ENCODE peak calls at places on chromosomes 6 and 20, in six cellular contexts. One of them, this sample, is unnamed.

GRCh38 chr6:169023161-169023874 is 230.3 kb downstream of the THBS2 start:
- DNase-seq in body of pancreas: no peak
- DNase-seq in dermis blood vessel endothelial cell: no peak
- DNase-seq in activated CD8-positive, alpha-beta memory T cell treated with anti-CD3 and anti-CD28 coated beads for 4 hours: no peak
- DNase-seq in GDM1: no peak
- DNase-seq in AG10803: no peak
- DNase-seq in this sample: no peak

GRCh38 chr6:149284904-149285303 is 32.6 kb upstream of the TAB2 start:
- DNase-seq in body of pancreas: no peak
- DNase-seq in dermis blood vessel endothelial cell: no peak
- DNase-seq in activated CD8-positive, alpha-beta memory T cell treated with anti-CD3 and anti-CD28 coated beads for 4 hours: no peak
- DNase-seq in GDM1: no peak
- DNase-seq in AG10803: no peak
- DNase-seq in this sample: no peak

GRCh38 chr6:155267411-155267810 is 3.6 kb downstream of the CLDN20 start:
- DNase-seq in body of pancreas: no peak
- DNase-seq in dermis blood vessel endothelial cell: no peak
- DNase-seq in activated CD8-positive, alpha-beta memory T cell treated with anti-CD3 and anti-CD28 coated beads for 4 hours: no peak
- DNase-seq in GDM1: no peak
- DNase-seq in AG10803: no peak
- DNase-seq in this sample: no peak

GRCh38 chr20:31596831-31597482 is 8.1 kb upstream of the ID1 start:
- DNase-seq in body of pancreas: no peak
- DNase-seq in dermis blood vessel endothelial cell: no peak
- DNase-seq in activated CD8-positive, alpha-beta memory T cell treated with anti-CD3 and anti-CD28 coated beads for 4 hours: no peak
- DNase-seq in GDM1: no peak
- DNase-seq in AG10803: no peak
- DNase-seq in this sample: no peak

GRCh38 chr6:136290406-136291010 is 862 bp upstream of the BCLAF1 start:
- DNase-seq in body of pancreas: peak
- DNase-seq in dermis blood vessel endothelial cell: peak
- DNase-seq in activated CD8-positive, alpha-beta memory T cell treated with anti-CD3 and anti-CD28 coated beads for 4 hours: peak
- DNase-seq in GDM1: peak
- DNase-seq in AG10803: peak
- DNase-seq in this sample: no peak

GRCh38 chr6:145031001-145031400 is 704.3 kb downstream of the EPM2A start:
- DNase-seq in body of pancreas: no peak
- DNase-seq in dermis blood vessel endothelial cell: peak
- DNase-seq in activated CD8-positive, alpha-beta memory T cell treated with anti-CD3 and anti-CD28 coated beads for 4 hours: no peak
- DNase-seq in GDM1: no peak
- DNase-seq in AG10803: peak
- DNase-seq in this sample: no peak

GRCh38 chr6:132482595-132482994 is 30.3 kb downstream of the STX7 start:
- DNase-seq in body of pancreas: no peak
- DNase-seq in dermis blood vessel endothelial cell: no peak
- DNase-seq in activated CD8-positive, alpha-beta memory T cell treated with anti-CD3 and anti-CD28 coated beads for 4 hours: no peak
- DNase-seq in GDM1: no peak
- DNase-seq in AG10803: peak
- DNase-seq in this sample: no peak

GRCh38 chr20:18156045-18156444 is 18.4 kb downstream of the KAT14 start:
- DNase-seq in body of pancreas: no peak
- DNase-seq in dermis blood vessel endothelial cell: no peak
- DNase-seq in activated CD8-positive, alpha-beta memory T cell treated with anti-CD3 and anti-CD28 coated beads for 4 hours: no peak
- DNase-seq in GDM1: no peak
- DNase-seq in AG10803: no peak
- DNase-seq in this sample: no peak

GRCh38 chr6:118562959-118563358 is 14.9 kb downstream of the PLN start:
- DNase-seq in body of pancreas: no peak
- DNase-seq in dermis blood vessel endothelial cell: peak
- DNase-seq in activated CD8-positive, alpha-beta memory T cell treated with anti-CD3 and anti-CD28 coated beads for 4 hours: no peak
- DNase-seq in GDM1: no peak
- DNase-seq in AG10803: peak
- DNase-seq in this sample: no peak

GRCh38 chr20:36336838-36337478 is 30.8 kb downstream of the DLGAP4 start:
- DNase-seq in body of pancreas: no peak
- DNase-seq in dermis blood vessel endothelial cell: no peak
- DNase-seq in activated CD8-positive, alpha-beta memory T cell treated with anti-CD3 and anti-CD28 coated beads for 4 hours: no peak
- DNase-seq in GDM1: no peak
- DNase-seq in AG10803: no peak
- DNase-seq in this sample: no peak

GRCh38 chr20:37251836-37252477 is 9.7 kb downstream of the GHRH start:
- DNase-seq in body of pancreas: no peak
- DNase-seq in dermis blood vessel endothelial cell: peak
- DNase-seq in activated CD8-positive, alpha-beta memory T cell treated with anti-CD3 and anti-CD28 coated beads for 4 hours: no peak
- DNase-seq in GDM1: no peak
- DNase-seq in AG10803: no peak
- DNase-seq in this sample: no peak

GRCh38 chr6:127302728-127303675 is 36.3 kb downstream of the RNF146 start:
- DNase-seq in body of pancreas: peak
- DNase-seq in dermis blood vessel endothelial cell: peak
- DNase-seq in activated CD8-positive, alpha-beta memory T cell treated with anti-CD3 and anti-CD28 coated beads for 4 hours: no peak
- DNase-seq in GDM1: no peak
- DNase-seq in AG10803: peak
- DNase-seq in this sample: peak

GRCh38 chr6:131694832-131695426 is 6.3 kb downstream of the OR2A4 start:
- DNase-seq in body of pancreas: peak
- DNase-seq in dermis blood vessel endothelial cell: peak
- DNase-seq in activated CD8-positive, alpha-beta memory T cell treated with anti-CD3 and anti-CD28 coated beads for 4 hours: no peak
- DNase-seq in GDM1: peak
- DNase-seq in AG10803: peak
- DNase-seq in this sample: peak

GRCh38 chr20:35776513-35777101 is 4.8 kb downstream of the PHF20 start:
- DNase-seq in body of pancreas: peak
- DNase-seq in dermis blood vessel endothelial cell: peak
- DNase-seq in activated CD8-positive, alpha-beta memory T cell treated with anti-CD3 and anti-CD28 coated beads for 4 hours: no peak
- DNase-seq in GDM1: no peak
- DNase-seq in AG10803: peak
- DNase-seq in this sample: peak

GRCh38 chr6:88609973-88610372 is 353.4 kb downstream of the RNGTT start:
- DNase-seq in body of pancreas: no peak
- DNase-seq in dermis blood vessel endothelial cell: no peak
- DNase-seq in activated CD8-positive, alpha-beta memory T cell treated with anti-CD3 and anti-CD28 coated beads for 4 hours: no peak
- DNase-seq in GDM1: no peak
- DNase-seq in AG10803: no peak
- DNase-seq in this sample: no peak

GRCh38 chr6:34189806-34190503 is 44.1 kb upstream of the GRM4 start:
- DNase-seq in body of pancreas: no peak
- DNase-seq in dermis blood vessel endothelial cell: no peak
- DNase-seq in activated CD8-positive, alpha-beta memory T cell treated with anti-CD3 and anti-CD28 coated beads for 4 hours: no peak
- DNase-seq in GDM1: no peak
- DNase-seq in AG10803: no peak
- DNase-seq in this sample: peak

GRCh38 chr6:6179858-6180257 is 140.6 kb downstream of the F13A1 start:
- DNase-seq in body of pancreas: no peak
- DNase-seq in dermis blood vessel endothelial cell: no peak
- DNase-seq in activated CD8-positive, alpha-beta memory T cell treated with anti-CD3 and anti-CD28 coated beads for 4 hours: no peak
- DNase-seq in GDM1: no peak
- DNase-seq in AG10803: no peak
- DNase-seq in this sample: no peak

GRCh38 chr6:35769211-35769610 is 7.2 kb upstream of the CLPSL2 start:
- DNase-seq in body of pancreas: no peak
- DNase-seq in dermis blood vessel endothelial cell: no peak
- DNase-seq in activated CD8-positive, alpha-beta memory T cell treated with anti-CD3 and anti-CD28 coated beads for 4 hours: no peak
- DNase-seq in GDM1: no peak
- DNase-seq in AG10803: no peak
- DNase-seq in this sample: no peak

GRCh38 chr20:57620274-57620990 is at the start of gene ZBP1:
- DNase-seq in body of pancreas: no peak
- DNase-seq in dermis blood vessel endothelial cell: no peak
- DNase-seq in activated CD8-positive, alpha-beta memory T cell treated with anti-CD3 and anti-CD28 coated beads for 4 hours: peak
- DNase-seq in GDM1: no peak
- DNase-seq in AG10803: no peak
- DNase-seq in this sample: no peak

GRCh38 chr6:26017567-26017966 is 55.0 kb downstream of the TRIM38 start:
- DNase-seq in body of pancreas: peak
- DNase-seq in dermis blood vessel endothelial cell: peak
- DNase-seq in activated CD8-positive, alpha-beta memory T cell treated with anti-CD3 and anti-CD28 coated beads for 4 hours: peak
- DNase-seq in GDM1: no peak
- DNase-seq in AG10803: peak
- DNase-seq in this sample: peak

GRCh38 chr20:6008254-6008653 is 45.6 kb downstream of the LRRN4 start:
- DNase-seq in body of pancreas: peak
- DNase-seq in dermis blood vessel endothelial cell: peak
- DNase-seq in activated CD8-positive, alpha-beta memory T cell treated with anti-CD3 and anti-CD28 coated beads for 4 hours: no peak
- DNase-seq in GDM1: peak
- DNase-seq in AG10803: peak
- DNase-seq in this sample: peak

GRCh38 chr20:15708984-15709598 is 864.2 kb downstream of the KIF16B start:
- DNase-seq in body of pancreas: peak
- DNase-seq in dermis blood vessel endothelial cell: peak
- DNase-seq in activated CD8-positive, alpha-beta memory T cell treated with anti-CD3 and anti-CD28 coated beads for 4 hours: peak
- DNase-seq in GDM1: peak
- DNase-seq in AG10803: no peak
- DNase-seq in this sample: peak

GRCh38 chr6:141361559-141361958 is 771.2 kb upstream of the GJE1 start:
- DNase-seq in body of pancreas: no peak
- DNase-seq in dermis blood vessel endothelial cell: no peak
- DNase-seq in activated CD8-positive, alpha-beta memory T cell treated with anti-CD3 and anti-CD28 coated beads for 4 hours: no peak
- DNase-seq in GDM1: no peak
- DNase-seq in AG10803: no peak
- DNase-seq in this sample: no peak

GRCh38 chr20:35253010-35253409 is 24.9 kb downstream of the MMP24OS start:
- DNase-seq in body of pancreas: no peak
- DNase-seq in dermis blood vessel endothelial cell: no peak
- DNase-seq in activated CD8-positive, alpha-beta memory T cell treated with anti-CD3 and anti-CD28 coated beads for 4 hours: no peak
- DNase-seq in GDM1: no peak
- DNase-seq in AG10803: no peak
- DNase-seq in this sample: no peak

GRCh38 chr20:19964289-19965263 is 52.6 kb upstream of the NAA20 start:
- DNase-seq in body of pancreas: peak
- DNase-seq in dermis blood vessel endothelial cell: peak
- DNase-seq in activated CD8-positive, alpha-beta memory T cell treated with anti-CD3 and anti-CD28 coated beads for 4 hours: no peak
- DNase-seq in GDM1: no peak
- DNase-seq in AG10803: peak
- DNase-seq in this sample: no peak

GRCh38 chr6:61886608-61887259 is 399.3 kb downstream of the KHDRBS2 start:
- DNase-seq in body of pancreas: no peak
- DNase-seq in dermis blood vessel endothelial cell: no peak
- DNase-seq in activated CD8-positive, alpha-beta memory T cell treated with anti-CD3 and anti-CD28 coated beads for 4 hours: no peak
- DNase-seq in GDM1: no peak
- DNase-seq in AG10803: no peak
- DNase-seq in this sample: no peak

GRCh38 chr20:20827992-20828597 is 115.7 kb upstream of the RALGAPA2 start:
- DNase-seq in body of pancreas: no peak
- DNase-seq in dermis blood vessel endothelial cell: no peak
- DNase-seq in activated CD8-positive, alpha-beta memory T cell treated with anti-CD3 and anti-CD28 coated beads for 4 hours: no peak
- DNase-seq in GDM1: no peak
- DNase-seq in AG10803: no peak
- DNase-seq in this sample: no peak

GRCh38 chr6:69593706-69594105 is 203.1 kb downstream of the LMBRD1 start:
- DNase-seq in body of pancreas: no peak
- DNase-seq in dermis blood vessel endothelial cell: no peak
- DNase-seq in activated CD8-positive, alpha-beta memory T cell treated with anti-CD3 and anti-CD28 coated beads for 4 hours: no peak
- DNase-seq in GDM1: no peak
- DNase-seq in AG10803: no peak
- DNase-seq in this sample: no peak

GRCh38 chr6:2576499-2576898 is 174.2 kb downstream of the MYLK4 start:
- DNase-seq in body of pancreas: no peak
- DNase-seq in dermis blood vessel endothelial cell: peak
- DNase-seq in activated CD8-positive, alpha-beta memory T cell treated with anti-CD3 and anti-CD28 coated beads for 4 hours: no peak
- DNase-seq in GDM1: no peak
- DNase-seq in AG10803: no peak
- DNase-seq in this sample: no peak

GRCh38 chr6:34526241-34526972 is 29.7 kb downstream of the SPDEF start:
- DNase-seq in body of pancreas: no peak
- DNase-seq in dermis blood vessel endothelial cell: peak
- DNase-seq in activated CD8-positive, alpha-beta memory T cell treated with anti-CD3 and anti-CD28 coated beads for 4 hours: no peak
- DNase-seq in GDM1: no peak
- DNase-seq in AG10803: no peak
- DNase-seq in this sample: no peak

GRCh38 chr6:127618729-127619128 is 41.8 kb downstream of the C6orf58 start:
- DNase-seq in body of pancreas: no peak
- DNase-seq in dermis blood vessel endothelial cell: no peak
- DNase-seq in activated CD8-positive, alpha-beta memory T cell treated with anti-CD3 and anti-CD28 coated beads for 4 hours: no peak
- DNase-seq in GDM1: no peak
- DNase-seq in AG10803: no peak
- DNase-seq in this sample: no peak

GRCh38 chr20:13017235-13017634 is 8.5 kb downstream of the SPTLC3 start:
- DNase-seq in body of pancreas: no peak
- DNase-seq in dermis blood vessel endothelial cell: no peak
- DNase-seq in activated CD8-positive, alpha-beta memory T cell treated with anti-CD3 and anti-CD28 coated beads for 4 hours: no peak
- DNase-seq in GDM1: no peak
- DNase-seq in AG10803: peak
- DNase-seq in this sample: no peak

GRCh38 chr20:31508517-31509244 is 5.6 kb upstream of the HM13 start:
- DNase-seq in body of pancreas: no peak
- DNase-seq in dermis blood vessel endothelial cell: no peak
- DNase-seq in activated CD8-positive, alpha-beta memory T cell treated with anti-CD3 and anti-CD28 coated beads for 4 hours: no peak
- DNase-seq in GDM1: no peak
- DNase-seq in AG10803: no peak
- DNase-seq in this sample: no peak

GRCh38 chr20:44070139-44070900 is 116.7 kb downstream of the JPH2 start:
- DNase-seq in body of pancreas: no peak
- DNase-seq in dermis blood vessel endothelial cell: no peak
- DNase-seq in activated CD8-positive, alpha-beta memory T cell treated with anti-CD3 and anti-CD28 coated beads for 4 hours: no peak
- DNase-seq in GDM1: no peak
- DNase-seq in AG10803: no peak
- DNase-seq in this sample: peak

GRCh38 chr20:1150218-1150617 is 31.8 kb downstream of the PSMF1 start:
- DNase-seq in body of pancreas: no peak
- DNase-seq in dermis blood vessel endothelial cell: no peak
- DNase-seq in activated CD8-positive, alpha-beta memory T cell treated with anti-CD3 and anti-CD28 coated beads for 4 hours: no peak
- DNase-seq in GDM1: no peak
- DNase-seq in AG10803: no peak
- DNase-seq in this sample: no peak